ENCODE peak calls at places on chromosomes 4 and X, in four cellular contexts. S, Z, N and V are unnamed samples.
A peak's percentile ranks its signal among the peaks of the same experiment; 100 is the strongest.

GRCh38 chr4:30429813-30430466 is 290.2 kb upstream of the PCDH7 start:
- DNase-seq in N (no peak), S (no peak), Z (no peak), V (no peak)

GRCh38 chrX:129099206-129099605 is 424.1 kb downstream of the SMARCA1 start:
- DNase-seq in Z (no peak), N (no peak), S (no peak), V (no peak)

GRCh38 chrX:131677655-131678628 is 134.1 kb downstream of the OR13H1 start:
- DNase-seq in S (no peak), Z (peak; percentile 6), N (peak; percentile 4), V (no peak)

GRCh38 chrX:79366888-79367749 is at the start of gene ITM2A:
- DNase-seq in Z (peak; percentile 16), S (no peak), N (no peak), V (no peak)

GRCh38 chrX:97102938-97103337 is 219.2 kb downstream of the RPA4 start:
- DNase-seq in N (no peak), S (no peak), Z (no peak), V (no peak)

GRCh38 chr4:26368685-26369084 is 47.9 kb downstream of the RBPJ start:
- DNase-seq in N (no peak), Z (no peak), S (no peak), V (no peak)

GRCh38 chrX:119757646-119757978 is 776 bp upstream of the SOWAHD start:
- DNase-seq in S (no peak), N (no peak), Z (no peak), V (no peak)

GRCh38 chrX:2913118-2913517 is 16.0 kb downstream of the ARSD start:
- DNase-seq in Z (no peak), N (no peak), S (no peak), V (no peak)

GRCh38 chrX:144586756-144587155 is 660.5 kb upstream of the SPANXN1 start:
- DNase-seq in Z (no peak), N (no peak), S (peak; percentile 5), V (peak; percentile 5)

GRCh38 chr4:71113294-71113693 is 119.8 kb downstream of the DCK start:
- DNase-seq in N (no peak), S (no peak), Z (no peak), V (peak; percentile 17)

GRCh38 chr4:173446416-173446815 is 47.5 kb upstream of the SCRG1 start:
- DNase-seq in S (no peak), N (no peak), Z (no peak), V (no peak)

GRCh38 chrX:116873678-116874077 is 410.9 kb upstream of the CT83 start:
- DNase-seq in S (no peak), Z (no peak), N (no peak), V (no peak)

GRCh38 chr4:153521995-153522799 is 56.0 kb downstream of the TMEM131L start:
- DNase-seq in S (no peak), Z (no peak), N (no peak), V (no peak)

GRCh38 chr4:105990933-105991332 is 95.7 kb downstream of the NPNT start:
- DNase-seq in Z (no peak), S (peak; percentile 3), N (peak; percentile 27), V (no peak)

GRCh38 chr4:25351777-25352421 is 25.2 kb upstream of the ANAPC4 start:
- DNase-seq in S (no peak), N (no peak), Z (no peak), V (no peak)

GRCh38 chr4:189081831-189082230 is 858.8 kb upstream of the FRG1 start:
- DNase-seq in Z (no peak), N (no peak), S (no peak), V (no peak)

GRCh38 chrX:30706216-30706775 is 53.1 kb downstream of the GK start:
- DNase-seq in S (no peak), Z (no peak), N (no peak), V (no peak)

GRCh38 chr4:138910201-138910913 is 105.2 kb upstream of the NOCT start:
- DNase-seq in S (peak; percentile 98), Z (no peak), N (no peak), V (peak; percentile 78)

GRCh38 chr4:175330652-175331051 is 412.5 kb downstream of the ADAM29 start:
- DNase-seq in Z (no peak), S (no peak), N (no peak), V (no peak)

GRCh38 chr4:90025248-90025647 is 101.9 kb upstream of the CCSER1 start:
- DNase-seq in N (no peak), S (no peak), Z (no peak), V (no peak)

GRCh38 chr4:185395255-185395955 is at the start of gene LRP2BP:
- DNase-seq in N (no peak), S (no peak), Z (no peak), V (no peak)

GRCh38 chr4:110231869-110232268 is 33.5 kb upstream of the ELOVL6 start:
- DNase-seq in S (no peak), Z (no peak), N (no peak), V (no peak)

GRCh38 chrX:112571388-112571787 is 108.3 kb downstream of the LHFPL1 start:
- DNase-seq in N (no peak), S (no peak), Z (no peak), V (no peak)